ENCODE peak calls at places on chromosomes 4 and X, in five cellular contexts. Y is left ventricle myocardium inferior, T is testis, N is sigmoid colon, S is left lung. E is an unnamed sample.

GRCh38 chr4:41550308-41550707 is 12.4 kb downstream of the LIMCH1 start:
- DNase-seq in Y (no peak), N (no peak), S (no peak), T (no peak), E (no peak)

GRCh38 chr4:128386761-128387599 is 99.4 kb upstream of the PGRMC2 start:
- DNase-seq in S (peak; percentile 85), N (peak; percentile 98), T (peak; percentile 84), Y (peak; percentile 88), E (peak; percentile 93)

GRCh38 chrX:16834811-16835210 is 35.4 kb downstream of the RBBP7 start:
- DNase-seq in N (no peak), S (no peak), Y (no peak), T (no peak), E (no peak)

GRCh38 chr4:172377486-172378140 is 564.4 kb downstream of the GALNTL6 start:
- DNase-seq in T (no peak), N (no peak), Y (no peak), S (no peak), E (no peak)

GRCh38 chrX:71103110-71103983 is 3.2 kb downstream of the CXorf65 start:
- DNase-seq in Y (no peak), S (peak; percentile 40), T (no peak), N (peak; percentile 59), E (no peak)

GRCh38 chr4:155787113-155787710 is 28.4 kb downstream of the GUCY1B1 start:
- DNase-seq in Y (no peak), S (no peak), N (no peak), T (no peak), E (no peak)

GRCh38 chr4:10694151-10694825 is 9.7 kb upstream of the CLNK start:
- DNase-seq in S (no peak), Y (no peak), T (no peak), N (no peak), E (no peak)

GRCh38 chr4:1082215-1083182 is 30.9 kb downstream of the RNF212 start:
- DNase-seq in Y (peak; percentile 26), T (no peak), S (peak; percentile 85), N (peak; percentile 75), E (peak; percentile 37)

GRCh38 chrX:144586756-144587155 is 660.5 kb upstream of the SPANXN1 start:
- DNase-seq in T (no peak), Y (no peak), S (no peak), N (no peak), E (no peak)

GRCh38 chr4:128271551-128271950 is 16.1 kb downstream of the PGRMC2 start:
- DNase-seq in T (no peak), Y (no peak), S (no peak), N (no peak), E (no peak)

GRCh38 chr4:100929135-100929534 is 411.3 kb upstream of the EMCN start:
- DNase-seq in N (no peak), T (no peak), Y (no peak), S (no peak), E (no peak)

GRCh38 chr4:15836362-15836761 is 58.2 kb downstream of the CD38 start:
- DNase-seq in Y (no peak), T (no peak), S (no peak), N (no peak), E (no peak)
- H3K9me3 ChIP-seq in Y (peaks cover 9% of the 10 kb centered on the region), T (no peaks in the 10 kb centered on the region), S (no peaks in the 10 kb centered on the region), N (no peaks in the 10 kb centered on the region), E (no peaks in the 10 kb centered on the region)

GRCh38 chr4:140358281-140358680 is 15.2 kb upstream of the SCOC start:
- DNase-seq in T (no peak), S (no peak), N (no peak), Y (no peak), E (no peak)

GRCh38 chr4:140355288-140355687 is 18.2 kb upstream of the SCOC start:
- DNase-seq in Y (no peak), T (no peak), N (no peak), S (no peak), E (no peak)

GRCh38 chr4:140361099-140361498 is 12.3 kb upstream of the SCOC start:
- DNase-seq in Y (no peak), T (no peak), N (no peak), S (no peak), E (no peak)

GRCh38 chr4:140359571-140360427 is 13.6 kb upstream of the SCOC start:
- DNase-seq in T (peak; percentile 93), Y (peak; percentile 53), S (peak; percentile 74), N (peak; percentile 85), E (peak; percentile 36)

GRCh38 chr4:140357868-140358267 is 15.6 kb upstream of the SCOC start:
- DNase-seq in Y (no peak), S (no peak), T (no peak), N (no peak), E (no peak)
- H3K4me3 ChIP-seq in Y (no peak overlapping the region), S (no peak overlapping the region), T (no peak overlapping the region), N (no peak overlapping the region), E (no peak overlapping the region)

GRCh38 chr4:140738111-140738510 is 18.1 kb downstream of the TBC1D9 start:
- DNase-seq in T (no peak), Y (no peak), N (no peak), S (no peak), E (no peak)
- H3K27ac ChIP-seq in T (no peak overlapping the region), Y (no peak overlapping the region), N (no peak overlapping the region), S (no peak overlapping the region), E (no peak overlapping the region)

DNA sequence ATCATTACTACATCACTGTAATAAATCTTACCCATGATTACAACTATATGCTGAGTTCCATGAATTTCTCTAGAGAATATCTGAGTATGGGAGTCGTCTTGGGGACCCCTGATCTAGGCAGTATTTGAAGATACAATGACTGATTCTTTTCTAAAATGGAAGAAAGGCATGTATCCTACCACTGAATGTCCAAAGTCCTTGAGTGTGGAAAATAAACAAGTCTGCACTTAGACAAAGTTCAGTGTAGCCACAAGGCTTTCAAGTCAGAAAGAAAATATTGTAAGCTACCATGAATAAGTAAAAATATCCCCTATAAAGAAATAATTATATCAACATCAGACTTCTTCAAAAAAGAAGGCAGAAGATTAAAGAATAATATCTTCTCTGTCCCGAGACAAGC is 42.4 kb downstream of the ZNF674 start:
- DNase-seq in S (no peak), Y (no peak), T (no peak), N (no peak), E (no peak)
- H3K9me3 ChIP-seq in S (peaks cover 64% of the 10 kb centered on the region), Y (peaks cover 59% of the 10 kb centered on the region), T (no peaks in the 10 kb centered on the region), N (peaks cover 8% of the 10 kb centered on the region), E (peaks cover 3% of the 10 kb centered on the region)

DNA sequence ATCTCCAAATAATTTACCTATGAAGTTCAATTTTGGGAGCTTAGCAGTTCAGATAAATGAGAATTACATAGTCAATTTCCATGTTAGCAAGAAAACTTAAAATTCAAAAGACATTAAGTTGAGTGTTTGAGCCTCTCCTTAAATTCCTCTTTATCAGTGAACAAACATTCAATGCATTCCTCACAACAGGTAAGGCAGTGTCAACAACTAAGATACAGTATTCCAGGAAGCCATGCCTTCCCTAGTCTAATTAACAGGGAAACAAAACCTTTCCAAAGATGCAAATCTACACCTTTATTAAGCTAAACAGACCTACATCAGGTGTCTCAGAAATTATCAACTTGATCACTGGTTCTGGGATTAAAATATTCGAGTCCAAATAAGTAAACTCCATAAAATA is 3.7 kb downstream of the SH3RF1 start:
- DNase-seq in Y (no peak), N (no peak), T (no peak), S (no peak), E (no peak)
- H3K4me3 ChIP-seq in Y (peak overlapping the region; percentile 83), N (no peak overlapping the region), T (no peak overlapping the region), S (peak overlapping the region; percentile 7), E (peak overlapping the region; percentile 6)